ENCODE peak calls at places on chromosomes 6 and 20, in seven cellular contexts. A is uterus; F is amniotic stem cell; K is activated CD4-positive, alpha-beta T cell treated with anti-CD3 and anti-CD28 coated beads for 1 hour; L is AG09319; X is left ventricle myocardium inferior; M is activated naive CD4-positive, alpha-beta T cell treated with Interleukin-2 at 50 U/mL for 16 hours. V is an unnamed sample.

GRCh38 chr6:53734473-53735299 is 60.1 kb upstream of the LRRC1 start:
- DNase-seq in X (peak), L (no peak), F (no peak), K (no peak), A (no peak), M (peak), V (peak)

GRCh38 chr6:28982476-28983266 is 22.4 kb downstream of the ZNF311 start:
- DNase-seq in M (no peak), A (peak), K (no peak), F (no peak), L (no peak), X (no peak), V (no peak)

GRCh38 chr6:170454512-170455285 is 98.4 kb downstream of the PSMB1 start:
- DNase-seq in L (no peak), A (no peak), X (no peak), K (no peak), M (no peak), F (no peak), V (no peak)

GRCh38 chr6:1396952-1397868 is 7.8 kb downstream of the FOXF2 start:
- DNase-seq in L (peak), A (peak), M (peak), K (peak), F (peak), X (peak), V (peak)

GRCh38 chr20:1014471-1014870 is 12.4 kb upstream of the RSPO4 start:
- DNase-seq in F (no peak), K (no peak), A (no peak), L (no peak), X (no peak), M (no peak), V (no peak)

GRCh38 chr6:132687306-132687705 is 26.5 kb downstream of the VNN1 start:
- DNase-seq in F (peak), M (no peak), A (no peak), L (no peak), X (no peak), K (no peak), V (no peak)

GRCh38 chr6:12245360-12245759 is 44.8 kb upstream of the EDN1 start:
- DNase-seq in A (no peak), K (no peak), M (no peak), X (no peak), L (no peak), F (no peak), V (no peak)

GRCh38 chr20:61628901-61629300 is 376.8 kb downstream of the CDH4 start:
- DNase-seq in L (no peak), X (no peak), F (no peak), M (no peak), A (no peak), K (no peak), V (no peak)

GRCh38 chr6:104123227-104123626 is 736.5 kb downstream of the HACE1 start:
- DNase-seq in M (no peak), X (no peak), F (no peak), A (no peak), L (no peak), K (no peak), V (no peak)

GRCh38 chr6:41730531-41731436 is 4.6 kb downstream of the TFEB start:
- DNase-seq in X (no peak), A (no peak), M (no peak), L (no peak), F (no peak), K (no peak), V (no peak)

V was measured in heart left ventricle.